ENCODE peak calls at places on chromosome 18, in five cellular contexts. X, G, K, E and F are unnamed samples.

GRCh38 chr18:25350561-25351201 is 1.3 kb downstream of the ZNF521 start:
- DNase-seq in X (peak; percentile 65), G (peak; percentile 65), K (peak; percentile 37), E (peak; percentile 31), F (no peak)

GRCh38 chr18:72638353-72638752 is 94.2 kb upstream of the CBLN2 start:
- DNase-seq in X (no peak), G (no peak), K (no peak), E (no peak), F (no peak)

GRCh38 chr18:21051615-21052014 is 60.0 kb downstream of the ROCK1 start:
- DNase-seq in X (no peak), G (no peak), K (no peak), E (no peak), F (no peak)

GRCh38 chr18:3972291-3972985 is 482.7 kb downstream of the DLGAP1 start:
- DNase-seq in X (peak; percentile 58), G (peak; percentile 63), K (peak; percentile 79), E (peak; percentile 39), F (no peak)

GRCh38 chr18:8895987-8896619 is 190.7 kb downstream of the MTCL1 start:
- DNase-seq in X (no peak), G (peak; percentile 88), K (no peak), E (no peak), F (no peak)

GRCh38 chr18:4455113-4455811 is at the start of gene DLGAP1:
- DNase-seq in X (no peak), G (no peak), K (peak; percentile 83), E (peak; percentile 79), F (no peak)

GRCh38 chr18:58288922-58289797 is 245.1 kb downstream of the NEDD4L start:
- DNase-seq in X (no peak), G (peak; percentile 65), K (peak; percentile 80), E (no peak), F (peak; percentile 44)

GRCh38 chr18:75143851-75144250 is 65.1 kb downstream of the PTGR3 start:
- DNase-seq in X (no peak), G (no peak), K (no peak), E (no peak), F (no peak)

GRCh38 chr18:58624011-58624410 is 4.9 kb downstream of the ALPK2 start:
- DNase-seq in X (no peak), G (no peak), K (no peak), E (no peak), F (no peak)

GRCh38 chr18:75204262-75204977 is 4.5 kb downstream of the PTGR3 start:
- DNase-seq in X (peak; percentile 70), G (peak; percentile 36), K (peak; percentile 48), E (peak; percentile 37), F (no peak)

GRCh38 chr18:73848656-73849055 is 299.0 kb downstream of the FBXO15 start:
- DNase-seq in X (no peak), G (peak; percentile 88), K (no peak), E (no peak), F (no peak)

GRCh38 chr18:34857310-34857709 is 147.2 kb downstream of the DTNA start:
- DNase-seq in X (no peak), G (no peak), K (no peak), E (no peak), F (no peak)

GRCh38 chr18:66005831-66006588 is 255.2 kb downstream of the CDH7 start:
- DNase-seq in X (no peak), G (no peak), K (no peak), E (no peak), F (no peak)

GRCh38 chr18:34084635-34085034 is 140.1 kb downstream of the NOL4 start:
- DNase-seq in X (no peak), G (no peak), K (no peak), E (no peak), F (no peak)

GRCh38 chr18:74493689-74494088 is 2.5 kb upstream of the CNDP2 start:
- DNase-seq in X (peak; percentile 42), G (peak; percentile 55), K (peak; percentile 82), E (peak; percentile 47), F (peak; percentile 62)

GRCh38 chr18:54229660-54230059 is 5.2 kb upstream of the MBD2 start:
- DNase-seq in X (no peak), G (no peak), K (no peak), E (no peak), F (no peak)

GRCh38 chr18:25595274-25595673 is 243.3 kb upstream of the ZNF521 start:
- DNase-seq in X (no peak), G (no peak), K (peak; percentile 13), E (no peak), F (no peak)

DNA sequence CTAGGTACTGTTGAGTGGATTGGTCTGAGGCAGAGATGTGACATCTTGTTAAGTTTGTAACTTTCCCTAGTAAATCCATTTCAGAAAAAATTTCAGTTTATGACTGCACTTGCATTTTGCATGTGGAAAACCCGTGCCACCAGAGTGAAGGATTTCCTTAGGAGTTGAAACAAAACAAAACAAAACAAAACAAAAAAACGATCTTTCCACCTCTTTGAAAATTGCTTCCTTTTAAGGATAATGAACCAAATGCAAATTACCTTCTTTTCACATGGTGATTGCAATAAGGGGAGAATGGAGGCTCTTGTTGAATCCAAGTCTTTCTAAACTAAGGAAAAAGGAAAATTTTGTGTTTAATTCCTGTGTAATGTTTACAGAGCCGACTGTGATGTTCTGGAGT is 43.2 kb downstream of the PHLPP1 start:
- DNase-seq in X (no peak), G (no peak), K (no peak), E (no peak), F (no peak)
- H3K4me1 ChIP-seq in X (peaks cover 8% of the 10 kb centered on the region), G (peaks cover 4% of the 10 kb centered on the region), K (peaks cover 14% of the 10 kb centered on the region), E (peaks cover 16% of the 10 kb centered on the region), F (peaks cover 7% of the 10 kb centered on the region)

GRCh38 chr18:78696698-78697435 is 282.8 kb upstream of the SALL3 start:
- DNase-seq in X (no peak), G (no peak), K (no peak), E (no peak), F (no peak)

GRCh38 chr18:78698914-78699313 is 280.7 kb upstream of the SALL3 start:
- DNase-seq in X (no peak), G (no peak), K (no peak), E (no peak), F (no peak)

GRCh38 chr18:78701753-78702409 is 277.7 kb upstream of the SALL3 start:
- DNase-seq in X (no peak), G (no peak), K (no peak), E (no peak), F (no peak)

GRCh38 chr18:78697446-78697845 is 282.2 kb upstream of the SALL3 start:
- DNase-seq in X (no peak), G (no peak), K (no peak), E (no peak), F (no peak)

GRCh38 chr18:78699516-78699915 is 280.1 kb upstream of the SALL3 start:
- DNase-seq in X (no peak), G (no peak), K (no peak), E (no peak), F (no peak)
- H4K8ac ChIP-seq in X (no peak overlapping the region), G (no peak overlapping the region), K (no peak overlapping the region), E (no peak overlapping the region), F (no peak overlapping the region)

DNA sequence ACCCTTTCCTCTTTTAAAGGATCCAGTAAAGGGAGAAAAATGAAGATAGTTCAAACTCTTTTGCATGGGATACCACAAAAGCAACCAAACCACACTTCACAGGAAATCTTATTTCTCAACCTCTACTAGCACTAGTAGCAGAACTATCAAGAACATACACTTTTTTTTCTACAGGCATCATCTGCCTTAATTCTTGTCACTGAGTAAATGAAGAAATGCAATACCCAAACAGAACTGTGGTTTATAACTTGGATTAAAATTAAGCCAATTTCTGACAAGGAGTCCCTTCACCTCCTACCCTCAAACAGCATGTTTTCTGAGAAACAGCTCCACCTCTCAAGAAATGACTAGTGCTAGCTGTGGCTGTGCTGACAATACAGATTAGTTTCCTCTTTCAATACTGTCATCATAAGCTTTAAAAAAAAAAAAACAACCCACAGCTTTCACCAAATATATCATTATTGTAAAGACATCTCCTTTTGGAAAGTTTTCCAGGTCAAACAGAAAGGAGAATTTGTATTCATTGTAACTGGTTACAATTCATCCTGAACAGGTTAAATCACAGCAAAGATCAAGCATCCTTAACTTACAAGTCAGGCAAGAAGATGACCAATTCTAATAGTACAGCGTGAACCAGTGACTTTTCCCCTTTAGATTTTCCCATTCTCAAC is 44.4 kb downstream of the PTPN2 start:
- DNase-seq in X (no peak), G (no peak), K (no peak), E (no peak), F (no peak)
- H3K27ac ChIP-seq in X (no peak overlapping the region), G (no peak overlapping the region), K (no peak overlapping the region), E (no peak overlapping the region), F (no peak overlapping the region)

GRCh38 chr18:49100226-49100968 is 149.6 kb upstream of the SMAD7 start:
- DNase-seq in X (no peak), G (peak; percentile 35), K (peak; percentile 26), E (no peak), F (no peak)

GRCh38 chr18:49094979-49095632 is 144.3 kb upstream of the SMAD7 start:
- DNase-seq in X (no peak), G (peak; percentile 92), K (no peak), E (no peak), F (no peak)

GRCh38 chr18:49094136-49094535 is 143.4 kb upstream of the SMAD7 start:
- DNase-seq in X (no peak), G (peak; percentile 58), K (peak; percentile 3), E (no peak), F (no peak)

GRCh38 chr18:49098386-49098785 is 147.6 kb upstream of the SMAD7 start:
- DNase-seq in X (no peak), G (no peak), K (peak; percentile 10), E (no peak), F (no peak)

DNA sequence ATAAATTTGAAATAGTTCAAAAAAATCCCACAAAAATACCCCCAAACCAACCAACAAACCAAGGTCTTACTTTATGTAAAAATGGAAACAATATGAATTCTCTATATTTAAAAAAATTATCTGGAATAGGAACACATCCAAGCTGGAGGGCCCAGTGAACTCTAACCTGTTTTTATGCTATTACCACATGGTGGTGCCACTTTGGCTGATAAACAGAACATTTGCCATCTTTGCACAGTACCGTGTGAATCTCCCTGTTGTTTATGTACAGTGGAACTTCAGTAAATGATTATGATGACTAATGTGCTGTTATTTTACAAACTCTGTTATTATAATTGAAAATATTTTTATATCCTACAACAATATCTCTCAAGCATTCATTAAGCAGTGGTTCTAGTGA is 145.3 kb upstream of the SMAD7 start:
- DNase-seq in X (no peak), G (no peak), K (no peak), E (no peak), F (no peak)
- H3K4me1 ChIP-seq in X (no peaks in the 10 kb centered on the region), G (peaks cover 10% of the 10 kb centered on the region), K (no peaks in the 10 kb centered on the region), E (peaks cover 4% of the 10 kb centered on the region), F (no peaks in the 10 kb centered on the region)